ENCODE peak calls at places on chromosomes 1 and 21, in five cellular contexts. Y is omental fat pad, P is AG10803, F is HFFc6, H is nephron progenitor cell. B is an unnamed sample.

GRCh38 chr1:206442101-206442500 is 28.2 kb upstream of the IKBKE start:
- DNase-seq in F (peak; percentile 78), H (no peak), P (no peak), Y (no peak), B (no peak)

GRCh38 chr1:172971241-172971640 is 79.5 kb downstream of the TNFSF18 start:
- DNase-seq in P (no peak), Y (no peak), H (no peak), F (no peak), B (no peak)

GRCh38 chr1:7478797-7479499 is 292.1 kb upstream of the VAMP3 start:
- DNase-seq in F (peak; percentile 74), Y (no peak), H (no peak), P (peak; percentile 85), B (no peak)

GRCh38 chr1:114219247-114219872 is 65.7 kb upstream of the SYT6 start:
- DNase-seq in F (no peak), P (peak; percentile 25), Y (no peak), H (no peak), B (no peak)

GRCh38 chr1:156368157-156368658 is 803 bp upstream of the RHBG start:
- DNase-seq in H (no peak), P (no peak), Y (no peak), F (peak; percentile 12), B (no peak)

GRCh38 chr1:233496940-233497456 is 116.9 kb upstream of the KCNK1 start:
- DNase-seq in F (no peak), P (no peak), Y (no peak), H (no peak), B (no peak)

GRCh38 chr1:45365051-45365450 is 24.8 kb upstream of the MUTYH start:
- DNase-seq in F (no peak), Y (no peak), H (no peak), P (no peak), B (no peak)

GRCh38 chr21:41933259-41934079 is 20.3 kb downstream of the C2CD2 start:
- DNase-seq in H (no peak), F (peak; percentile 45), P (peak; percentile 68), Y (no peak), B (no peak)

GRCh38 chr1:235642943-235643371 is 6.6 kb downstream of the GNG4 start:
- DNase-seq in H (no peak), Y (no peak), P (no peak), F (no peak), B (no peak)

GRCh38 chr1:154295408-154296235 is 23.2 kb downstream of the HAX1 start:
- DNase-seq in H (no peak), F (no peak), Y (no peak), P (no peak), B (no peak)

DNA sequence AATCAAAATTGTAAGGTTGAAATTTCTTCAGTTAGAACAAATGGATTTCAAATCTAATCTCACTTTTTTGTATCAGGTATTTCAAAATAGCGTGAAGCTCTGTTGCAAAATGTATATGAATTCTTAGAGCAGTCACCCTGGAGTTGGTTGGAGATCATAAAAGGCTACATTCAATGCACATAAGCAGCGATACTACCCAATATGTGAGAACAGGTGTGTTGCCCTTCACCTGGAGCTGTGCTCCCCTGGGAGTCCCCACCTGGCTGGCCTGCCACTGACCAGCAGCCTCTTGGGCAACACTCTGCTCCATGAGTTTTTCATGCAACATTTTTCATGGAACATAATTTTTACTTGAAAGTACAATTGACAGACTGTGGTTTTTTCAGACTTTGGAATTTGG is 95.0 kb downstream of the ST3GAL3 start:
- DNase-seq in Y (no peak), H (no peak), F (no peak), P (peak; percentile 16), B (no peak)
- TF ChIP-seq CTCF in Y (no peak), H (no peak), F (no peak), P (no peak), B (no peak)

GRCh38 chr1:167409183-167409582 is 109.1 kb downstream of the CD247 start:
- DNase-seq in F (no peak), Y (no peak), H (no peak), P (no peak), B (no peak)
- TF ChIP-seq CTCF in F (no peak), Y (no peak), H (no peak), P (no peak), B (no peak)

DNA sequence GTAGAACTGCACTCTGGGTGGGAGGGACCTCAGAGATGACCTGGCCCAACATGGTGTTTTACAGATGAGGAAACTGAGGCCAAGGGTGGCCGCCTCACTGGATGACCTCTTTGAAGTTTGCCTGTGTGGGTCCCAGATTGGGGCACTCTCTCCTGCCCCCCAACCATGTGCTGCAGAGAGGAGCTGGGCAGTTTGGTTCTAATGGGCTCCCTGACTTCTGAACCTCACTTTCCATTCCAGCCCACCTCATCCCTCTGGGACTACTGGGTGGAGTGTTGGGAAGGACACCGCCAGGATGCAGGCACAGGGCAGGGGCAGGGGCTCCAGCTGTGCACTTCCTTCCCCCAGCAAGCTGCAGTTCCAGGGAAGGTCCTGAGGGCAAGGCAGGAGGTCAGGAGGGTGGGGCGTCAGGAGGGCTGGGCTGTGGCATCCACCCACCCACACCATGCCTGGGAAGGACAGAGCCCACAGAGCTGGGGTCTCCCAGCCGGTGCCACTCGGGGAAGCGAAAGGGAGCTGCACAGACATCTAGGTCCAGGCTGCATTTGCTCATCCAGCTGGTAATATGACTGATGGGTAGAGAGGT is 10.3 kb upstream of the EPS8L3 start:
- DNase-seq in H (no peak), F (no peak), Y (no peak), P (no peak), B (no peak)
- TF ChIP-seq CTCF in H (no peak), F (peak; percentile 22), Y (no peak), P (no peak), B (no peak)

GRCh38 chr1:203450541-203451149 is 25.0 kb upstream of the PRELP start:
- DNase-seq in Y (no peak), F (no peak), H (no peak), P (no peak), B (no peak)
- TF ChIP-seq CTCF in Y (no peak), F (no peak), H (no peak), P (no peak), B (no peak)

GRCh38 chr1:17574502-17574901 is 35.0 kb downstream of the ARHGEF10L start:
- DNase-seq in P (no peak), F (no peak), H (no peak), Y (no peak), B (no peak)
- TF ChIP-seq CTCF in P (no peak), F (peak; percentile 45), H (no peak), Y (no peak), B (no peak)

DNA sequence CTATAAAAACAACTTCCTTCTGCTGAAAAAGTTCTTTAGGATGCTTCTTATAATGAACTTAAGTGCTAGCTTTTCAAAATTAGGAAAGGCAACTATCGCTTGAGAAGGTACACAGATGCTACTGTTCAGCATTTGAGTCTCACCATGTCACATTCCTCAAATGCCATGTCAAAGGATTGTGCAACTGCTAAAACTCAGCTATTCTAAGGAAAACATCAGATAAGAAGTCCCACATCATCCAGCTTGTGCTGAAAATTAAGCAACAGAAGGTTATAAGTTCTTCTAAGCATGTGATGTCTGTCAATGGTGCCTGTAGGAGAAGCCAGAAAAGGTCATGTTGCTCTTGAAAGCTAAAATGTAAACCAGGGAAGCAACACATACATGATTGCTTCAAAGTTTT is 36.5 kb downstream of the MCOLN2 start:
- DNase-seq in Y (no peak), H (no peak), P (peak; percentile 72), F (peak; percentile 52), B (no peak)
- TF ChIP-seq CTCF in Y (no peak), H (no peak), P (no peak), F (no peak), B (no peak)

DNA sequence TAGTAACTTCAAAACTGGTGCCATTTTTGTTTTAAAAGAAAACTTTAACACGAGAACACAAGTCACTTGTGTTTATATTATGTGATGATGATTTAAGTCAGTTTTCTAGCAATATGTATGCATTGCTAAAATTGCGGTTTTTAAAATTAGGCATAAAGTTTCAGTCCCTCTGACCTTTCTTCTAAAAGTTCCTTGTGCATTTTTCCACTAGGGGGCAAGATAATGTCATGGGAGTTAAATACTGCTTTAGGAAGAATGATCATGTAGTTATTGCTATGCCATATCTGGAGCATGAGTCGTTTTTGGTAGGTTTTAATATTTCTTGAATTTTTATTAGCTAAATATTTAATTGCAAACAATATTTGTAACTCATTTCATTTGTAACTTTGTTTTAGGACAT is 10.7 kb downstream of the CDC7 start:
- DNase-seq in H (no peak), Y (no peak), F (peak; percentile 52), P (peak; percentile 64), B (no peak)
- TF ChIP-seq CTCF in H (peak; percentile 58), Y (no peak), F (peak; percentile 89), P (peak; percentile 83), B (no peak)

DNA sequence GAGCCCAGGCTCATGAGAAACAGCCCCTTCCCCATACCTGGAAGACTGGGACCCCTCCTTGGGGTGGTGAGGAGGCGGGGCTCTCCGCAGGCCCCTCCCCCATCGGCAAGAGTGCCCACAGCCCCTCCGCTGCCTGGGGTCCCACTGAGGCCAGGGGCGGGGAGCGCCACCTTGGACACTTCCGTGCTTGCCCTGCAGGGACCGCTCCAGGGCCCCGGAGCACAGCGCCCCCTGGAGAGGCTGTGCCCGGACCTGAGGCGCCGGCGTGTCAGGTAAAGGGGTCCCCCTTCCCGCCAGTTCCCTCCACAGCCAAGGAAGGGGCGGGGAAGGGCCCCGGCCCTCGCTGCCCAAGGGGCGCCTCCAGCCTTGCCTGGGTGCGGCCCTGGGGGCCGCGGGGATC is 21.5 kb downstream of the INAVA start:
- DNase-seq in Y (no peak), F (no peak), H (peak; percentile 16), P (no peak), B (no peak)
- TF ChIP-seq CTCF in Y (no peak), F (peak; percentile 52), H (peak; percentile 14), P (no peak), B (no peak)

DNA sequence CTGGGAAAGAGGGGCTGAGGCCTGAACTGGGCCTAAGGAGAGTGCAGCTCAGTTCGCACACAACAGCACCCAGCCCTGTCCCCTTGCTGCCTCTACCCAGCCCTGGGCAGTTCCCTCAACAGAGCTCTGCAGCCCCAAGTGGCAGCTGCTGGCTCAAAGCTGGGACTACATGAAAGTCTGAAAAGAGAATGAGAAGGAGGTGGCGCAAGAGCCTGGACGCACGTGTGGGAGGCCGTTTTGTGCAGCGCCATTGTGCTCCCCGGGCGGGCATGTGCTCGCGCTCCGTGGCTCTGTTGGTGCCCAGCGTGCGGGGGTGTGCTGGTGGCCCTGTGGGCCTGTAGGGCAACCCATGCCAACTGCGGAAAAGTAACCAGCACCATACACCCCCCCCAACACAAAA is 10.3 kb downstream of the GPR37L1 start:
- DNase-seq in H (no peak), Y (no peak), P (no peak), F (no peak), B (no peak)
- TF ChIP-seq CTCF in H (no peak), Y (no peak), P (no peak), F (no peak), B (no peak)

B was measured in activated B cell treated with CpG ODN at 0.5 μM for 24 hours.